ENCODE peak calls at places on chromosomes 5 and 9, in six cellular contexts. X, S, K, P, N and C are unnamed samples.

GRCh38 chr5:159899067-159900049 is 16.9 kb upstream of the ADRA1B start:
- DNase-seq in K (peak), X (no peak), P (no peak), N (no peak), S (no peak), C (no peak)

GRCh38 chr9:89686134-89686533 is 81.3 kb downstream of the GADD45G start:
- DNase-seq in X (no peak), K (no peak), S (no peak), N (no peak), P (no peak), C (peak)

GRCh38 chr5:116572375-116573278 is 2.0 kb downstream of the SEMA6A start:
- DNase-seq in N (peak), X (peak), S (peak), P (peak), K (no peak), C (peak)

GRCh38 chr5:98108497-98108896 is 665.0 kb upstream of the RGMB start:
- DNase-seq in N (no peak), S (no peak), X (no peak), K (peak), P (no peak), C (peak)

GRCh38 chr9:128762664-128763449 is 8.9 kb downstream of the ZER1 start:
- DNase-seq in K (no peak), X (no peak), S (no peak), N (no peak), P (no peak), C (no peak)

GRCh38 chr9:4662989-4663792 is 1.1 kb downstream of the PLPP6 start:
- DNase-seq in X (no peak), K (no peak), S (peak), N (no peak), P (no peak), C (peak)

GRCh38 chr9:123246534-123246933 is 21.9 kb downstream of the STRBP start:
- DNase-seq in P (no peak), X (no peak), K (no peak), S (no peak), N (no peak), C (no peak)

GRCh38 chr5:39570418-39571027 is 145.7 kb upstream of the DAB2 start:
- DNase-seq in N (peak), P (peak), K (peak), S (peak), X (no peak), C (peak)

GRCh38 chr5:32173394-32174010 is 617 bp downstream of the GOLPH3 start:
- DNase-seq in S (peak), N (peak), P (peak), K (peak), X (peak), C (peak)

GRCh38 chr9:70011366-70011765 is 32.3 kb upstream of the MAMDC2 start:
- DNase-seq in K (no peak), S (no peak), X (no peak), N (no peak), P (no peak), C (no peak)

GRCh38 chr9:96057155-96057554 is 181.7 kb downstream of the ERCC6L2 start:
- DNase-seq in S (no peak), P (no peak), K (no peak), X (no peak), N (no peak), C (peak)

GRCh38 chr5:150295172-150295611 is 5.6 kb upstream of the CAMK2A start:
- DNase-seq in X (no peak), N (no peak), K (peak), P (no peak), S (no peak), C (peak)

GRCh38 chr9:75996726-75997125 is 106.3 kb downstream of the PCSK5 start:
- DNase-seq in X (no peak), K (no peak), P (no peak), N (no peak), S (no peak), C (peak)

GRCh38 chr9:8115570-8115969 is 316.0 kb upstream of the DMAC1 start:
- DNase-seq in P (no peak), K (no peak), X (no peak), N (no peak), S (no peak), C (no peak)

GRCh38 chr5:139488269-139488668 is 5.7 kb upstream of the STING1 start:
- DNase-seq in X (peak), K (no peak), P (no peak), S (no peak), N (no peak), C (no peak)

GRCh38 chr9:32705059-32705458 is 69.6 kb upstream of the TAF1L start:
- DNase-seq in N (no peak), P (no peak), X (no peak), S (no peak), K (peak), C (peak)

GRCh38 chr5:138177936-138178515 is 404 bp downstream of the BRD8 start:
- DNase-seq in S (peak), X (no peak), N (peak), K (peak), P (peak), C (peak)

GRCh38 chr5:174404848-174405247 is 319.5 kb upstream of the MSX2 start:
- DNase-seq in K (no peak), N (no peak), P (no peak), X (no peak), S (no peak), C (no peak)

GRCh38 chr5:38013107-38013506 is 173.3 kb upstream of the GDNF start:
- DNase-seq in N (no peak), P (no peak), S (no peak), K (no peak), X (no peak), C (no peak)

GRCh38 chr9:6552033-6552737 is 93.3 kb downstream of the GLDC start:
- DNase-seq in N (no peak), K (peak), X (no peak), P (no peak), S (peak), C (peak)

GRCh38 chr5:125583291-125583690 is 836.9 kb upstream of the ZNF608 start:
- DNase-seq in X (no peak), N (no peak), P (no peak), K (no peak), S (no peak), C (no peak)

GRCh38 chr9:131117111-131117761 is 8.2 kb upstream of the NUP214 start:
- DNase-seq in S (no peak), K (no peak), N (no peak), X (no peak), P (no peak), C (no peak)

GRCh38 chr5:56668996-56669395 is 146.4 kb upstream of the MAP3K1 start:
- DNase-seq in S (no peak), X (no peak), K (no peak), P (no peak), N (no peak), C (peak)

GRCh38 chr5:162911873-162912272 is 525.5 kb upstream of the CCNG1 start:
- DNase-seq in S (no peak), P (no peak), K (no peak), X (no peak), N (no peak), C (no peak)

GRCh38 chr9:95325221-95325620 is 7.7 kb upstream of the FANCC start:
- DNase-seq in N (no peak), S (no peak), K (no peak), X (no peak), P (no peak), C (no peak)

GRCh38 chr5:99320461-99320860 is 391.7 kb upstream of the CHD1 start:
- DNase-seq in P (no peak), N (no peak), K (no peak), X (no peak), S (peak), C (peak)

GRCh38 chr9:124411514-124412227 is 3.6 kb downstream of the PSMB7 start:
- DNase-seq in X (no peak), K (peak), N (no peak), S (no peak), P (no peak), C (peak)

GRCh38 chr5:137446611-137447010 is 52.5 kb downstream of the SPOCK1 start:
- DNase-seq in N (no peak), K (no peak), S (no peak), P (no peak), X (no peak), C (no peak)

GRCh38 chr9:110835404-110835803 is 166.8 kb downstream of the MUSK start:
- DNase-seq in S (peak), X (no peak), K (peak), N (peak), P (no peak), C (no peak)

GRCh38 chr9:120915854-120916495 is 10.6 kb downstream of the TRAF1 start:
- DNase-seq in S (no peak), K (no peak), X (no peak), N (no peak), P (no peak), C (no peak)

GRCh38 chr9:6923081-6923480 is 165.3 kb downstream of the KDM4C start:
- DNase-seq in X (no peak), P (no peak), S (no peak), K (no peak), N (no peak), C (no peak)

GRCh38 chr5:36279054-36279698 is 22.5 kb downstream of the RANBP3L start:
- DNase-seq in S (no peak), N (no peak), P (no peak), X (no peak), K (peak), C (peak)

GRCh38 chr5:68464424-68464823 is 248.9 kb downstream of the PIK3R1 start:
- DNase-seq in S (no peak), X (no peak), K (peak), P (no peak), N (no peak), C (peak)

GRCh38 chr5:1777281-1778137 is 22.1 kb downstream of the MRPL36 start:
- DNase-seq in K (no peak), P (no peak), N (no peak), S (no peak), X (peak), C (no peak)

GRCh38 chr9:125747053-125747764 is at the start of gene PBX3:
- DNase-seq in P (peak), K (peak), S (peak), X (peak), N (peak), C (peak)

GRCh38 chr9:125749287-125749935 is 2.2 kb downstream of the PBX3 start:
- DNase-seq in S (no peak), P (no peak), K (no peak), X (no peak), N (no peak), C (peak)

GRCh38 chr9:125748511-125749099 is 1.4 kb downstream of the PBX3 start:
- DNase-seq in K (no peak), N (no peak), X (peak), P (peak), S (peak), C (peak)

GRCh38 chr9:125746774-125747052 is 460 bp upstream of the PBX3 start:
- DNase-seq in N (no peak), X (no peak), P (no peak), S (no peak), K (no peak), C (no peak)

DNA sequence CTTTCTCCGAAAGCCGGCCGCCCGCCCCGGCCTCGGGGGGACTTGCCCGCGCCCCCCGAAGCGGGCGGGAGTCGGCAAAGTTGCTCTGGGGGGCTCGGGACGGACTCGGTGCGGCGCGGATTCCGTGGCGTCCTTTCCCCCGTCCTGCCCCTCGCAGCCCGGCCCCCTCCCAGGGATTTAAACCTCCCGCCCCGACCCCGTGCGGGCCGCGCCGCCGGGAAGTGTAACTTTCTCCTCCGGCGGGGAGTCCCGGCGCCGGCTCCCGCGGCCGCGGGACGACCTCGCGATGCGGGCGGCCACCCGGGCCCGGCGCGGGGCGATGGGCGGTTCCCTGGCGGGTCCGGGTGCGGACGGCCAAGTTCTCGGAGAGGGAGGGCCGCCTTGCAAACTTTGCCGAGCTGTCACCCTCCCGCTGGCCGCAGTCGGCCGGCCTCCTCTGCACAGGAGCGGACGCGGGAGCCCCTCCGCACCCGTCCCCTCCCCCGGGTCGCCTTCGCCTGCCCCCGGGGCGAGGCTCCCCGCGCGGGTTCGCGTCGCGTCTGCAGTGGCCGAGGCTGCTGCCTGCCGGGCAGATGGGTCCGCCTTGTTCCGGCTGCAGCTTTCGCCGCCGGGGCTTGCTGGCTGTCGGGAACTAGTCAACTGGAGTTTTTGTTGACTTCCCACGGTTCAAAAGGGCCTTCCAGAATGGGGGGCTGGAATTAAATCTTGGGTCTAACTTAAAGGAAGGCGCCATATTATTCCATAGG is 765 bp downstream of the PBX3 start:
- DNase-seq in S (peak), P (peak), K (peak), N (peak), X (peak), C (peak)
- H3K4me3 ChIP-seq in S (peak), P (peak), K (peak), N (peak), X (peak), C (peak)

GRCh38 chr5:142211013-142211412 is 102.4 kb downstream of the NDFIP1 start:
- DNase-seq in N (no peak), K (no peak), P (no peak), X (no peak), S (no peak), C (no peak)

GRCh38 chr5:142204219-142204618 is 95.6 kb downstream of the NDFIP1 start:
- DNase-seq in S (no peak), X (no peak), N (no peak), K (no peak), P (no peak), C (no peak)

GRCh38 chr5:142210011-142210410 is 101.4 kb downstream of the NDFIP1 start:
- DNase-seq in N (no peak), X (no peak), S (no peak), P (no peak), K (no peak), C (no peak)

GRCh38 chr5:142208777-142209312 is 100.3 kb downstream of the NDFIP1 start:
- DNase-seq in S (no peak), K (no peak), N (no peak), P (no peak), X (no peak), C (no peak)

GRCh38 chr5:142206801-142207200 is 98.2 kb downstream of the NDFIP1 start:
- DNase-seq in X (peak), K (no peak), S (no peak), N (no peak), P (no peak), C (peak)
- TF ChIP-seq CTCF in X (no peak), K (no peak), S (peak), N (peak), P (no peak), C (no peak)

GRCh38 chr5:154966081-154966841 is 25.4 kb downstream of the MRPL22 start:
- DNase-seq in S (no peak), K (no peak), X (no peak), P (no peak), N (no peak), C (no peak)
- H3K4me3 ChIP-seq in S (no peak), K (no peak), X (peak), P (no peak), N (no peak), C (no peak)

GRCh38 chr9:71901695-71902094 is 9.3 kb downstream of the ABHD17B start:
- DNase-seq in N (no peak), S (peak), P (no peak), X (no peak), K (no peak), C (no peak)
- TF ChIP-seq CTCF in N (no peak), S (no peak), P (no peak), X (no peak), K (no peak), C (no peak)

DNA sequence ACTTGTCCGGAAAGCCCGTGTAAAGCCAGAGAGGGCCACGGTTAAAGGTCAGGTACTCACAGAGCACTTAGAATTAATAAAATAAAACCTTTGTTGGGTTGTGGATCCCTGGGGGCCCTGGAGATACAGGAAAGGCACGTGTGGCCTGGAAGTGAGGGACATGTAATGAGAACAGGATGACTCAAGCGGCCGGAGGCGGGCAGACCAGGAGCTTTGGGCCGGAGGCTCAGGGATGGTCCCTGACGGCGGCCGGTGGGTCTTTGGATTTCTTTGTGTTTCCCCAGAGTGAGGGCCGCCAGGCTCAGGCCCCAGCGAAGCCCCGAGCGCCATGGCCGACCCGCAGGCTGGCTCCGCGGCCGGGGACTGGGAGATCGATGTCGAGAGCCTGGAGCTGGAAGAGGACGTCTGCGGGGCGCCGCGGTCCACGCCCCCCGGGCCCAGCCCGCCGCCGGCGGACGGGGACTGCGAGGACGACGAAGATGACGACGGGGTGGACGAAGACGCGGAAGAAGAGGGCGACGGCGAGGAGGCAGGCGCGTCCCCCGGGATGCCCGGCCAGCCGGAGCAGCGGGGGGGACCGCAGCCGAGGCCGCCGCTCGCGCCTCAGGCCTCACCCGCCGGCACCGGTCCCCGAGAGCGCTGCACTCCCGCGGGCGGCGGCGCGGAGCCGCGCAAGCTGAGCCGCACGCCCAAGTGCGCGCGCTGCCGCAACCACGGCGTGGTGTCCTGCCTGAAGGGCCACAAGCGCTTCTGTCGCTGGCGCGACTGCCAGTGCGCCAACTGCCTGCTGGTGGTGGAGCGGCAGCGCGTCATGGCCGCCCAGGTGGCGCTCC is 1.3 kb downstream of the DMRT2 start:
- DNase-seq in K (peak), X (no peak), N (peak), S (peak), P (peak), C (peak)
- H3K4me3 ChIP-seq in K (peak), X (peak), N (peak), S (peak), P (peak), C (peak)